ENCODE peak calls at places on chromosomes 2 and 18, in nine cellular contexts. E is coronary artery; T is HepG2; D is activated B cell treated with CpG ODN at 0.5 μM for 24 hours; M is psoas muscle; Y is endothelial cell; J is CD8-positive, alpha-beta T cell; B is WERI-Rb-1; L is MCF 10A. I is an unnamed sample.

GRCh38 chr2:27977623-27978312 is 87.2 kb downstream of the BABAM2 start:
- DNase-seq in T (peak), B (no peak), Y (no peak), D (no peak), J (no peak), M (peak), L (peak), E (no peak), I (no peak)

GRCh38 chr2:170271340-170271739 is 93.4 kb downstream of the MYO3B start:
- DNase-seq in D (no peak), T (no peak), E (no peak), Y (no peak), L (peak), M (no peak), B (no peak), J (no peak), I (no peak)

GRCh38 chr2:219627105-219628100 is at the start of gene SLC4A3:
- DNase-seq in T (no peak), E (no peak), M (no peak), Y (peak), J (no peak), D (no peak), L (peak), B (peak), I (peak)

GRCh38 chr2:9594361-9595063 is 36.3 kb downstream of the YWHAQ start:
- DNase-seq in M (no peak), D (no peak), L (peak), Y (no peak), E (no peak), T (peak), J (no peak), B (no peak), I (no peak)

GRCh38 chr2:1690056-1690775 is 54.1 kb downstream of the PXDN start:
- DNase-seq in T (no peak), D (no peak), L (no peak), M (no peak), Y (no peak), E (no peak), J (no peak), B (no peak), I (no peak)

GRCh38 chr2:9140570-9141378 is 65.8 kb upstream of the ASAP2 start:
- DNase-seq in B (peak), M (no peak), E (no peak), J (no peak), D (no peak), Y (no peak), T (no peak), L (no peak), I (no peak)

GRCh38 chr18:36247036-36247435 is 50.5 kb upstream of the FHOD3 start:
- DNase-seq in M (no peak), J (no peak), T (no peak), E (no peak), L (peak), Y (no peak), D (no peak), B (no peak), I (no peak)

GRCh38 chr2:212538156-212539144 is at the start of gene ERBB4:
- DNase-seq in M (peak), B (peak), E (peak), J (no peak), L (no peak), D (no peak), Y (peak), T (no peak), I (peak)

GRCh38 chr2:86254576-86255538 is 55.6 kb downstream of the MRPL35 start:
- DNase-seq in E (no peak), M (no peak), J (no peak), T (no peak), D (no peak), L (no peak), B (no peak), Y (no peak), I (no peak)

GRCh38 chr2:74188018-74188601 is 9.4 kb upstream of the MOB1A start:
- DNase-seq in T (peak), J (no peak), D (no peak), M (peak), Y (no peak), E (no peak), L (peak), B (peak), I (no peak)

GRCh38 chr2:235854276-235854675 is 313.9 kb downstream of the GBX2 start:
- DNase-seq in L (peak), M (no peak), D (no peak), Y (no peak), J (no peak), E (no peak), T (no peak), B (no peak), I (no peak)

GRCh38 chr18:75293591-75293990 is 83.0 kb downstream of the TSHZ1 start:
- DNase-seq in J (no peak), M (no peak), L (peak), E (no peak), B (no peak), D (no peak), T (no peak), Y (no peak), I (no peak)

GRCh38 chr2:98692090-98692991 is 38.6 kb downstream of the MGAT4A start:
- DNase-seq in B (no peak), E (no peak), L (no peak), M (no peak), J (no peak), D (no peak), Y (no peak), T (no peak), I (no peak)

GRCh38 chr2:165876712-165877111 is 76.9 kb downstream of the TTC21B start:
- DNase-seq in Y (no peak), D (no peak), E (no peak), B (no peak), L (no peak), T (no peak), M (no peak), J (no peak), I (no peak)

GRCh38 chr2:17035010-17035409 is 369.4 kb upstream of the CYRIA start:
- DNase-seq in L (no peak), D (no peak), E (no peak), M (no peak), J (no peak), T (no peak), Y (no peak), B (no peak), I (no peak)

GRCh38 chr18:2932247-2933181 is 80.4 kb downstream of the LPIN2 start:
- DNase-seq in L (peak), M (no peak), E (no peak), T (peak), B (no peak), D (no peak), Y (peak), J (peak), I (no peak)

GRCh38 chr2:199457147-199458016 is at the start of gene SATB2:
- DNase-seq in D (no peak), J (peak), L (peak), M (peak), T (no peak), E (no peak), B (peak), Y (peak), I (peak)

GRCh38 chr2:55093381-55093780 is 43.1 kb upstream of the RTN4 start:
- DNase-seq in D (no peak), B (no peak), Y (no peak), T (no peak), L (peak), J (no peak), E (no peak), M (no peak), I (no peak)

GRCh38 chr2:191554240-191554639 is 123.7 kb upstream of the NABP1 start:
- DNase-seq in Y (no peak), L (no peak), E (no peak), M (no peak), D (no peak), B (no peak), T (no peak), J (no peak), I (no peak)

GRCh38 chr2:10097352-10098148 is 17.3 kb upstream of the CYS1 start:
- DNase-seq in D (peak), J (no peak), E (no peak), B (peak), M (peak), T (peak), Y (peak), L (peak), I (peak)

GRCh38 chr2:179850188-179850587 is 11.2 kb downstream of the ZNF385B start:
- DNase-seq in Y (no peak), D (no peak), T (peak), E (no peak), B (no peak), L (no peak), M (no peak), J (no peak), I (no peak)

GRCh38 chr2:184938221-184938985 is 340.1 kb downstream of the ZNF804A start:
- DNase-seq in B (no peak), E (no peak), L (no peak), T (no peak), Y (no peak), M (no peak), D (no peak), J (no peak), I (no peak)

DNA sequence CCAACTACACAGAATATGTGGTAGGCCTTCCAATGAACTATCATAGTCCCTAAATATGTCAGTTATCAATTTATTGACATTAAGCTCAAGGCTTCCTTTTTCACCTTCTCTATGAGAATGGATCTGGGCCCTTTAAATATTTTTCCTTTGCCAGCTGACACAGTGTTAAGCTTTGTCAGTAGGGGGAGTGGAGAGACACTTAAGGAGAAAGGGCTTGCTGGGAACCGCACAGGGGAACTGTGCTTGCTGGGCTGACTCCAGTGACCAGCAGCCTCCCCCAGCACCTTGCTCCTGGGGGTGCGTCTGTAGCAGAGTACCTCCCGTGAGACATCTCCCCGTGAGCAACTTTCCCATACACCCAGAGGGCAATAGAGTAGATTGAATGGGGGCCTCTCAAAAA is 6.5 kb upstream of the PTPN2 start:
- DNase-seq in B (peak), L (peak), E (no peak), J (no peak), T (peak), M (no peak), D (no peak), Y (no peak), I (no peak)
- TF ChIP-seq CTCF in B (peak), L (no peak), E (no peak), J (no peak), T (peak), M (no peak), D (no peak), Y (no peak), I (no peak)

GRCh38 chr18:21912339-21913239 is 172.0 kb downstream of the MIB1 start:
- DNase-seq in T (no peak), L (no peak), J (no peak), D (no peak), E (no peak), M (no peak), B (no peak), Y (peak), I (no peak)
- TF ChIP-seq CTCF in T (peak), L (no peak), J (no peak), D (no peak), E (no peak), M (no peak), B (no peak), Y (no peak), I (no peak)

GRCh38 chr2:109172556-109173105 is 43.6 kb downstream of the SH3RF3 start:
- DNase-seq in Y (no peak), B (no peak), J (no peak), L (no peak), T (no peak), E (no peak), M (no peak), D (no peak), I (no peak)

GRCh38 chr2:109170645-109171044 is 41.6 kb downstream of the SH3RF3 start:
- DNase-seq in T (no peak), D (no peak), L (peak), J (peak), B (no peak), E (no peak), M (no peak), Y (no peak), I (no peak)

GRCh38 chr2:109174214-109174613 is 45.2 kb downstream of the SH3RF3 start:
- DNase-seq in L (peak), Y (no peak), T (no peak), E (no peak), M (no peak), J (peak), D (no peak), B (no peak), I (no peak)

GRCh38 chr2:109173311-109174171 is 44.5 kb downstream of the SH3RF3 start:
- DNase-seq in Y (no peak), D (no peak), J (no peak), T (no peak), L (peak), E (peak), B (no peak), M (peak), I (no peak)

DNA sequence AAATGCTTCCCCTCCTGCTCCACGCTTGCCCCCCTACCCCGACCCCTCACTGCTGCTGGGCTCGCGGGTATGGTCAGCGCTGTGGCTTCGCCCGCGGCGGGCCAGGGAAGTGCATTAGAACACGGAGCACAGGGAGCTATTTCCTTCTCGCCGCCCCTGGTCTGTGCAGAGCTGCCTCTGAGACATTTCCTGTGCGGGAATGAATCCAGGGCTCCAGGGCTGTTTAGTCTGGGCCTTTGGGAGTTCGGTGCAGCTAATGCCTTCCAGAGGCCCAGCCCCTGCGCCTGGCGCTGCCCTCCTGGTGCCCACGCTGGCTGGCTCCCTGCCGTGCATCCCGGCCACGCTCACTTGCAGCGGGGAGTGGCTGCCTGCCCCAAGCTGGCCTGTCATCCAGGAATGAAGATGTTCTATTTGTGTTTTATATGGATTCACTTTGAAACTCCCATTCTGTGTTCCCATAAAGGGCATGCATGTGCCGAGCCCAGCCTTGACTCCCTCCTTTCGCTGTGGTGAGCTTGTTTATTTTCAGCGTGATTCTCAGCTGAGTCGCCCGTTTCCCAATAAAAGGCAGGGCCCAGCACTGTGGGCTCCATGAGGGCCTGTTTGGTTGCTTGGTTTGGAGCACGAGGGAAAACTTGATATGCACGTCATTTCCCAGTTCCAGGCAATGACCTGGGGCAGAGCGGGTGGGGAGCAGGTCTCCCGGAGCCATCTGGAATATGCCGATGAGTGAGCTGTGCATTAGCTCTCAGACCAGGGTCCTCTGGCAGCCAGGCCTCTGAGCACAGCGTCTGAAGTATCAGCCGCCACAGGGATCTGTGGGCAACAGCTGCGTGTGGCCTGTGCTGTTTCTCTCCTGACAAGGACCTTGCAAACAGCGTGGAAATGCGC is 42.7 kb downstream of the SH3RF3 start:
- DNase-seq in B (no peak), J (no peak), Y (peak), D (no peak), E (peak), L (peak), M (peak), T (no peak), I (peak)
- TF ChIP-seq CTCF in B (no peak), J (no peak), Y (no peak), D (no peak), E (no peak), L (no peak), M (peak), T (no peak), I (no peak)

GRCh38 chr2:105296017-105296611 is 33.4 kb downstream of the TGFBRAP1 start:
- DNase-seq in Y (no peak), T (no peak), L (no peak), J (no peak), M (no peak), B (no peak), E (no peak), D (no peak), I (no peak)

GRCh38 chr2:105301646-105302045 is 27.9 kb downstream of the TGFBRAP1 start:
- DNase-seq in B (no peak), E (no peak), L (no peak), J (no peak), D (no peak), M (no peak), Y (no peak), T (no peak), I (no peak)

GRCh38 chr2:105297211-105297610 is 32.3 kb downstream of the TGFBRAP1 start:
- DNase-seq in T (no peak), M (no peak), B (no peak), D (no peak), E (no peak), L (no peak), Y (no peak), J (no peak), I (no peak)

GRCh38 chr2:105298017-105298416 is 31.5 kb downstream of the TGFBRAP1 start:
- DNase-seq in D (no peak), B (no peak), M (no peak), T (no peak), L (no peak), J (no peak), E (no peak), Y (no peak), I (no peak)

DNA sequence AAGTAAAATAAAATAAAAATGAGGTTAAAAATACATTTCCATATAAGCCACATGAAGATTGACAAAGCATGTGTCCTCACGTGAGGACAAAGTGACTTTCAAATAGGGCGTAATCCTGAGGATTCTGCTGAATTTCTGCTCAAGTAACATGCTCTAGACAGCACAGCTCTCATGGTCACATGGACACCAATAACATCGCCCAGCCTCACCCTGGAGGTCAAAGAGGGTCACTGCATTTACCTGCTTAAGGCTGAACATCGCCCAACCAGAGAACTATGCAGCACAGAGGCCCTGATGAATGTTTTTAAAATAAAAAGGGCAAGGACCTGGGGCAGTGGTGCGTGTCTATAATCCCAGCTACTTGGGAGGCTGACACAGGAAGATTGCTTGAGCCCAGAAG is 30.2 kb downstream of the TGFBRAP1 start:
- DNase-seq in L (no peak), B (no peak), D (no peak), J (no peak), Y (peak), T (peak), M (no peak), E (no peak), I (no peak)
- TF ChIP-seq CTCF in L (no peak), B (peak), D (no peak), J (no peak), Y (peak), T (no peak), M (no peak), E (no peak), I (peak)

DNA sequence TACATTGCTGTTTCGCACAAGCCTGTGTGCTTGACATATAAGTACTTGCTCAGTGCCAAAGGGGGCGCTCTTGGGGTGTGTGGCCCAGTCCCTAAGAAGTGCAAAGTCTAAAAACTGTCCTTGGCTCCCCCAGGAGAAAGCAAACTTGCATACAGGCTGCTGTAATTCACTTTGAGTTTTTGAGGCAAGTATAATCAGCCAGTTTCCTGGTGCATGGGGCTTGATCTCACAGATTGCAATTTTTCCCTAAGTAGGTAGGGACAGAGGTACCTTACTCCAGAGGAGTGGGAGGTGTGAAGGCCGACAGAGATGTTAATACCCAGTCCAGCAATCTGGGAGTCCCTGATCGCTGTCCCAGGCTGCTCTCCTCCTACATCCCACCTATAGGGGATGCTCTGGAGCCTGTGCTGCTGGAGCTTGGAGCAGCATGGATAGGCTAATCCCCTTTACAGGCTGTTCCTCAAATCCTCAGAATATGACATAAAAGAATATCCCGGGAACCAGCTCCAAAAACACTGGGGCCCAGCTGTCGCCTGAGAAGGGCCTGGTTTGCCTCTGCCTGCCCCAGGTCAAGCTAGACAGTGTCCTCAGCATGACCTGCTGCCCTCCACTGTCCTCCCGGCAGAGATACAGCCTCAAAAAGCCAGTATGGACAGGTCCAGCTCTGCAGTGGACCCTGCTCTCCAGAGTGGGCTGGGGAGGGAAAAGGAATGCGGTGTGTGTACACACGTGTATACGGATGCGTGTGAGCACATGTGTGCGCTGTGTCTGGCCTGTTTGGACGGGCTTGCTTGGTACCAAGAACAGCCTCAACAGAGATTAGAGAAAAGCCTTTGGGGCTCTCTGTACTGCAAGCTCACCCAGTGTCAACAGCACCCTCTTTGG is 136.6 kb upstream of the HAAO start:
- DNase-seq in E (no peak), L (no peak), J (no peak), Y (peak), B (peak), T (peak), D (no peak), M (no peak), I (peak)
- TF ChIP-seq CTCF in E (no peak), L (peak), J (no peak), Y (peak), B (peak), T (peak), D (no peak), M (no peak), I (peak)

DNA sequence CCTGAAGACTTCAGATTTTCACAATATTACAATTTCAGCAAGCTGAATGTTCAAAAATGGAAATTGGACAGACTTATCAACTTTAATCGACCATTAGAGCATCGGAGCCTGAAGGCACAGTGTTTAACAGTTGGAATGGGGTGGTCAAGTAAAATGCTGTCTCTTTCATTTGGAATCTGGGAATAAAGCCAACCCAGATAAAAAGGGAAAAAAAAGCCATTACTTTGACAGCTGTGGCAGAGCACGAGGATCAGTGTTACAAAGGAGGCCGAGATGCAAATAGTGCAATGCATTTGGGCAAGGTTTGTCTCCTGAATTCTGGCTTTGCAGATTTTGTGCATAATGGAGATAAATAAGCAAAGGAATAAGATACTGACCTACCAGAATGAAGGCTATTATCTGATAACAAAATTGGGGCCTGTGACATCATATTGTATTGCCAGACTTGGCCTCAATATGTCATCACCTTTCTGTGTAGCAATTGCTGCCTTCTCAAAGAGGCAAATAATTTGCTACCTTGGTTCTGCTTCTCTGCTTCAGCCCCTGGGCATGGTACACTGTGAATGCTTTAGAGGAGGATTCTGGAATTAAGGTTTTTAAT is 277.5 kb upstream of the KLHL29 start:
- DNase-seq in L (no peak), T (no peak), Y (no peak), M (no peak), J (no peak), E (no peak), B (no peak), D (no peak), I (no peak)
- TF ChIP-seq CTCF in L (no peak), T (no peak), Y (no peak), M (no peak), J (no peak), E (no peak), B (no peak), D (no peak), I (no peak)

GRCh38 chr18:8084160-8084559 is 517.0 kb downstream of the PTPRM start:
- DNase-seq in Y (peak), D (no peak), L (peak), E (no peak), B (peak), J (no peak), M (no peak), T (peak), I (peak)
- TF ChIP-seq CTCF in Y (peak), D (no peak), L (peak), E (no peak), B (peak), J (no peak), M (peak), T (peak), I (peak)